ENCODE peak calls at places on chromosomes 3 and 15, in four cellular contexts. One of them, this sample, is unnamed.
A peak's percentile ranks its signal among the peaks of the same experiment; 100 is the strongest.

GRCh38 chr3:155435821-155436220 is 142.3 kb upstream of the STRIT1 start:
- DNase-seq in adipocyte: peak; percentile 74
- DNase-seq in mesendoderm: no peak
- DNase-seq in H9: no peak
- DNase-seq in this sample: no peak

GRCh38 chr3:129599607-129600006 is 6.9 kb downstream of the PLXND1 start:
- DNase-seq in adipocyte: peak; percentile 47
- DNase-seq in H9: peak; percentile 88
- DNase-seq in mesendoderm: peak; percentile 96
- DNase-seq in this sample: no peak

GRCh38 chr3:98514948-98515347 is 7.8 kb downstream of the CLDND1 start:
- DNase-seq in H9: no peak
- DNase-seq in mesendoderm: no peak
- DNase-seq in adipocyte: no peak
- DNase-seq in this sample: no peak

GRCh38 chr15:52040167-52040900 is 21.3 kb downstream of the MAPK6 start:
- DNase-seq in adipocyte: peak; percentile 17
- DNase-seq in mesendoderm: no peak
- DNase-seq in H9: no peak
- DNase-seq in this sample: no peak

GRCh38 chr15:83654379-83655236 is 685 bp downstream of the ADAMTSL3 start:
- DNase-seq in H9: peak; percentile 76
- DNase-seq in adipocyte: no peak
- DNase-seq in mesendoderm: peak; percentile 82
- DNase-seq in this sample: no peak

GRCh38 chr15:98174286-98174685 is 213.8 kb downstream of the ARRDC4 start:
- DNase-seq in mesendoderm: peak; percentile 79
- DNase-seq in H9: peak; percentile 44
- DNase-seq in adipocyte: no peak
- DNase-seq in this sample: no peak

GRCh38 chr15:83653639-83654378 is at the start of gene ADAMTSL3:
- DNase-seq in H9: peak; percentile 69
- DNase-seq in mesendoderm: peak; percentile 84
- DNase-seq in adipocyte: peak; percentile 11
- DNase-seq in this sample: peak; percentile 71

GRCh38 chr3:197482001-197482400 is 73.8 kb downstream of the BDH1 start:
- DNase-seq in H9: no peak
- DNase-seq in adipocyte: peak; percentile 38
- DNase-seq in mesendoderm: peak; percentile 59
- DNase-seq in this sample: no peak

GRCh38 chr3:152461460-152461859 is 192.7 kb downstream of the MBNL1 start:
- DNase-seq in adipocyte: peak; percentile 36
- DNase-seq in mesendoderm: no peak
- DNase-seq in H9: no peak
- DNase-seq in this sample: no peak
- H3K9ac ChIP-seq in adipocyte: peak overlapping the region; percentile 16
- H3K9ac ChIP-seq in mesendoderm: no peak overlapping the region
- H3K9ac ChIP-seq in H9: no peak overlapping the region
- H3K9ac ChIP-seq in this sample: no peak overlapping the region

GRCh38 chr3:57094011-57094535 is 33.6 kb downstream of the SPATA12 start:
- DNase-seq in adipocyte: no peak
- DNase-seq in H9: no peak
- DNase-seq in mesendoderm: no peak
- DNase-seq in this sample: no peak
- H3K9ac ChIP-seq in adipocyte: peak overlapping the region; percentile 65
- H3K9ac ChIP-seq in H9: no peak overlapping the region
- H3K9ac ChIP-seq in mesendoderm: no peak overlapping the region
- H3K9ac ChIP-seq in this sample: no peak overlapping the region

DNA sequence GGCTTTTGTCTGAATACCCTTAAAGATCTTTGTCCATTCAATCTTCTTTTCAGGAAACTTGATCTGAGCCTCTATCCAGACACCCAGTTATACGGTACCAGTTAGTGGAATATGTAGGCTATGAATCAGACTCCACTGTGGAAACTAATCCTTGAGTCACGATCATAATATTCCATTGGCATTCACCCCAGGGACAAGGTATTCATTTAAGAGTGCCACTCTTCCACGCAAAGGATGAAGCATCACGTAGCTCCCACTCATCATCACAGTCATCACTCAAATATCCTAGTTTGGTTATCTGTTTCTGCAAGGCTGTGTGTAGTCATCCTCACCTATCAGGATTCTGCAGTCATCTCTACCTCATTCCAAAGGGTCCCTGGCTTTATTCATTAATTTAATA is 85.6 kb downstream of the NEDD4 start:
- DNase-seq in H9: no peak
- DNase-seq in mesendoderm: no peak
- DNase-seq in adipocyte: peak; percentile 97
- DNase-seq in this sample: no peak
- H3K9ac ChIP-seq in H9: no peak overlapping the region
- H3K9ac ChIP-seq in mesendoderm: no peak overlapping the region
- H3K9ac ChIP-seq in adipocyte: peak overlapping the region; percentile 13
- H3K9ac ChIP-seq in this sample: no peak overlapping the region

DNA sequence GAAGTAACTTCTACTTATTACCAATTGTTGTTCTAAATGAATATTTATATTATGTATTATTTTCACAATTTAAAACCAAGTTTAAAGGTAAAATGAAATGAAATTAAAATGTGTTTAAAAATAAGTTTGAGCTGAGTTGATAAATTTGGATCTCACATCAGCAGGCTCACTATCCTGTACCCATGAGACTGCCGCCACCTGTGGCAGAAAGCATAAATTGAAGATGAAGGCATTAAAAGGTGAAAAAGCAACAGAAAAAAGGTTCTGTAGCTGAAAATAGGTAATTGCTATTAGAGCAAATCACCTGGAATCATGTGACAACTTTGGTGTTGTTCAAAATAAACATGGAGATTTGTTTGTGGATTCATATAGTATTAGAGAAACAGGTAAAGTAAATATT is 133.0 kb upstream of the CADM2 start:
- DNase-seq in adipocyte: no peak
- DNase-seq in H9: no peak
- DNase-seq in mesendoderm: peak; percentile 18
- DNase-seq in this sample: no peak
- H3K9ac ChIP-seq in adipocyte: no peak overlapping the region
- H3K9ac ChIP-seq in H9: no peak overlapping the region
- H3K9ac ChIP-seq in mesendoderm: no peak overlapping the region
- H3K9ac ChIP-seq in this sample: no peak overlapping the region

GRCh38 chr3:188253123-188253793 is 99.3 kb downstream of the LPP start:
- DNase-seq in mesendoderm: no peak
- DNase-seq in adipocyte: no peak
- DNase-seq in H9: no peak
- DNase-seq in this sample: no peak
- H3K9ac ChIP-seq in mesendoderm: no peak overlapping the region
- H3K9ac ChIP-seq in adipocyte: no peak overlapping the region
- H3K9ac ChIP-seq in H9: no peak overlapping the region
- H3K9ac ChIP-seq in this sample: no peak overlapping the region

GRCh38 chr3:120204338-120204737 is 80.7 kb downstream of the GPR156 start:
- DNase-seq in adipocyte: no peak
- DNase-seq in H9: no peak
- DNase-seq in mesendoderm: no peak
- DNase-seq in this sample: no peak
- H3K9ac ChIP-seq in adipocyte: no peak overlapping the region
- H3K9ac ChIP-seq in H9: no peak overlapping the region
- H3K9ac ChIP-seq in mesendoderm: no peak overlapping the region
- H3K9ac ChIP-seq in this sample: no peak overlapping the region

GRCh38 chr3:194619741-194620140 is 13.5 kb downstream of the TMEM44 start:
- DNase-seq in adipocyte: no peak
- DNase-seq in H9: no peak
- DNase-seq in mesendoderm: no peak
- DNase-seq in this sample: no peak

GRCh38 chr3:194618858-194619608 is 14.2 kb downstream of the TMEM44 start:
- DNase-seq in H9: no peak
- DNase-seq in adipocyte: no peak
- DNase-seq in mesendoderm: no peak
- DNase-seq in this sample: no peak

GRCh38 chr3:194617827-194618226 is 15.4 kb downstream of the TMEM44 start:
- DNase-seq in adipocyte: no peak
- DNase-seq in mesendoderm: no peak
- DNase-seq in H9: no peak
- DNase-seq in this sample: peak; percentile 32

GRCh38 chr3:194615221-194615620 is 18.0 kb downstream of the TMEM44 start:
- DNase-seq in mesendoderm: peak; percentile 39
- DNase-seq in adipocyte: no peak
- DNase-seq in H9: no peak
- DNase-seq in this sample: no peak

DNA sequence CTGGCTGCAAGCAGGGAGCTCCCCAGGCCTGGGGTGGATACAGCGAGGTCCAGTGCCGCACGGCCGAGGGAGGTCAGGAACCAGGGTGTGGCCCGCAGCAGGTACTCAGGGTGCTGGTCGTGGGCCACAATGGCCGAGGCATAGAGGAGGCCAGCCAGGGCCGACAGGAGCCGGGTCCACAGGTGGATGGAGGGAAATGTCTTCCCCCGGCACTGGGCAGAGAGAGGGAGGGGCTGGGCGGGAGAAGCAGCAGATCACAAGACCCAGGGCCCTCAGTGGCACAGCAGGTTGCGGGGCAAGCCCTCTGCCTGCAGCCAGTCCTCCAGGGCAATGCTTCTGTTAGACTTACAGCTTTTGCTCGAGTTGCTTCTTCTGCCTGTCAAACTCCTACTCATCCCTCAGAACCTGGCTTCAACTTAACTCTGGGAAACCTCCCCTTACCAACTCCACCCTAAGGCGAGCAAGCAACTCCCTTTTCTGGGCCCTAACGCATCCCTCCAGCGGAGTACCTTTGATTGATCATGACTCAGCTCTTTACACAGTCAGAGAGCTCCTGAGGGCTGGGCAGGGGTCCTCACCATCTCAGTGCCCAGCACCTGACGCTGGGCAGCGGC is 16.1 kb downstream of the TMEM44 start:
- DNase-seq in mesendoderm: no peak
- DNase-seq in H9: peak; percentile 46
- DNase-seq in adipocyte: no peak
- DNase-seq in this sample: no peak
- H3K9ac ChIP-seq in mesendoderm: no peak overlapping the region
- H3K9ac ChIP-seq in H9: no peak overlapping the region
- H3K9ac ChIP-seq in adipocyte: no peak overlapping the region
- H3K9ac ChIP-seq in this sample: no peak overlapping the region

GRCh38 chr3:51988286-51989146 is 5.2 kb downstream of the ACY1 start:
- DNase-seq in mesendoderm: peak; percentile 26
- DNase-seq in adipocyte: no peak
- DNase-seq in H9: no peak
- DNase-seq in this sample: no peak

GRCh38 chr3:51995346-51996156 is at the start of gene RPL29:
- DNase-seq in H9: peak; percentile 94
- DNase-seq in mesendoderm: peak; percentile 97
- DNase-seq in adipocyte: peak; percentile 98
- DNase-seq in this sample: peak; percentile 95

GRCh38 chr3:51997172-51997571 is 1.5 kb upstream of the RPL29 start:
- DNase-seq in mesendoderm: no peak
- DNase-seq in adipocyte: no peak
- DNase-seq in H9: no peak
- DNase-seq in this sample: no peak

GRCh38 chr3:51994530-51994929 is 1.2 kb downstream of the RPL29 start:
- DNase-seq in H9: no peak
- DNase-seq in mesendoderm: no peak
- DNase-seq in adipocyte: no peak
- DNase-seq in this sample: no peak

DNA sequence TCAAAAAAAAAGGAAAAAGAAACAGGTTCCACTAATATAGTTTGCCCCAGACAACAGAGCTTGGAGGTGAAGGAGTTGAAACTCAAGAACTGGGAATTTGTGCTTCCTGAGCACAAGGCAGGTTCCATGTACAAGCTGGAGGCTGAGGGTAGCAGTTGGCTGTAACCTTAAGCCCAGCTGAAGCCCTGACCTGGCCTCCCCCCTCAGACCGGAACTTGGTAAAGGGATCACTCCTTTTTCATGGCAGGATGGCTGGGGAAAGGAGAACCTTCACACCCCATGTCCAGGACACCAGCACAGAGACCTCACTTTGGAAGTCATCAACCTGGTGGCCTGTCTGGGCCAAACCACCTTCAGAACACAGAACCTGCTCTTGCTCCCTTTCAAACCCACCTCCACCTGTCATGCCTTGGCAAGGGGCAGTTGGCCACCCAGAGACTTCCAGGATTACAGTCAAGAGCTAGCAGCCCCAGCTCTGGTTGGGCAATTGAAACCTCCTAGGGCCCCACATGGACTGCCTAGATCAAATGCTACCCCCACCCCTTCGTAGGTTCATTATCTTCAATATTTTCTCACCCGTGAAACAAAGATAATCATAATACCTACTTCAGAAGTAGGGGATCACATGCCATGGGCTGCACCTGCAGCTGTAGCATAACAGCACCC is 3.5 kb downstream of the RPL29 start:
- DNase-seq in mesendoderm: no peak
- DNase-seq in adipocyte: no peak
- DNase-seq in H9: no peak
- DNase-seq in this sample: no peak
- H3K9ac ChIP-seq in mesendoderm: peak overlapping the region; percentile 13
- H3K9ac ChIP-seq in adipocyte: peak overlapping the region; percentile 14
- H3K9ac ChIP-seq in H9: no peak overlapping the region
- H3K9ac ChIP-seq in this sample: peak overlapping the region; percentile 20

GRCh38 chr15:77993374-77993911 is 84.1 kb downstream of the TBC1D2B start:
- DNase-seq in adipocyte: no peak
- DNase-seq in H9: no peak
- DNase-seq in mesendoderm: no peak
- DNase-seq in this sample: no peak
- H3K9ac ChIP-seq in adipocyte: peak overlapping the region; percentile 55
- H3K9ac ChIP-seq in H9: no peak overlapping the region
- H3K9ac ChIP-seq in mesendoderm: no peak overlapping the region
- H3K9ac ChIP-seq in this sample: no peak overlapping the region

This sample was measured in colonic mucosa.